ENCODE peak calls at places on chromosomes 16 and 17, in six cellular contexts. P, Y, F, E, N and M are unnamed samples.

GRCh38 chr16:86314402-86315025 is 195.8 kb upstream of the FOXF1 start:
- DNase-seq in F (no peak), N (no peak), E (no peak), P (no peak), Y (no peak), M (no peak)

GRCh38 chr16:56671706-56672105 is 2.1 kb downstream of the MT1H start:
- DNase-seq in F (no peak), P (no peak), E (no peak), Y (no peak), N (no peak), M (no peak)

GRCh38 chr17:66126231-66126630 is 65.7 kb downstream of the CEP112 start:
- DNase-seq in P (no peak), F (no peak), E (no peak), Y (no peak), N (no peak), M (no peak)

GRCh38 chr16:59148312-59148711 is 414.2 kb upstream of the GOT2 start:
- DNase-seq in N (no peak), F (no peak), E (no peak), P (no peak), Y (no peak), M (no peak)

GRCh38 chr16:72927199-72928088 is 120.5 kb downstream of the ZFHX3 start:
- DNase-seq in Y (no peak), N (no peak), E (peak), F (no peak), P (peak), M (peak)

GRCh38 chr16:74309789-74310781 is 13.5 kb downstream of the PSMD7 start:
- DNase-seq in F (peak), Y (peak), E (no peak), N (peak), P (peak), M (peak)

GRCh38 chr17:10286324-10286723 is 86.5 kb downstream of the MYH13 start:
- DNase-seq in P (no peak), Y (no peak), E (no peak), F (no peak), N (no peak), M (no peak)

GRCh38 chr17:79806863-79807720 is 10.2 kb upstream of the CBX8 start:
- DNase-seq in P (no peak), N (peak), E (no peak), Y (no peak), F (no peak), M (no peak)

GRCh38 chr16:88436796-88437195 is 16.3 kb upstream of the ZFPM1 start:
- DNase-seq in F (no peak), N (no peak), P (no peak), E (no peak), Y (no peak), M (no peak)

GRCh38 chr17:77499699-77500435 is 359.1 kb downstream of the SEC14L1 start:
- DNase-seq in P (no peak), F (no peak), E (peak), Y (peak), N (no peak), M (no peak)

GRCh38 chr16:57730771-57731730 is 4.5 kb upstream of the KATNB1 start:
- DNase-seq in P (no peak), E (no peak), F (no peak), Y (no peak), N (no peak), M (no peak)

GRCh38 chr16:85836706-85837582 is 37.4 kb downstream of the COX4I1 start:
- DNase-seq in N (no peak), E (peak), F (no peak), P (no peak), Y (no peak), M (no peak)

GRCh38 chr17:50060951-50061712 is 5.2 kb downstream of the ITGA3 start:
- DNase-seq in N (no peak), P (peak), F (no peak), E (peak), Y (no peak), M (no peak)

GRCh38 chr17:71869293-71869692 is 251.5 kb upstream of the SOX9 start:
- DNase-seq in P (no peak), F (no peak), E (no peak), N (no peak), Y (no peak), M (no peak)

GRCh38 chr17:37701424-37702020 is 43.3 kb downstream of the HNF1B start:
- DNase-seq in N (peak), P (peak), F (no peak), E (peak), Y (peak), M (no peak)

GRCh38 chr17:82936768-82937171 is 96.9 kb upstream of the ZNF750 start:
- DNase-seq in Y (no peak), E (peak), N (no peak), P (no peak), F (no peak), M (no peak)

GRCh38 chr16:50088302-50088701 is 22.5 kb downstream of the HEATR3 start:
- DNase-seq in F (no peak), Y (no peak), N (no peak), E (no peak), P (no peak), M (no peak)

GRCh38 chr16:26195225-26195624 is 503.5 kb downstream of the HS3ST4 start:
- DNase-seq in N (no peak), E (no peak), P (no peak), Y (no peak), F (no peak), M (no peak)

GRCh38 chr17:53032861-53033271 is 789.9 kb upstream of the KIF2B start:
- DNase-seq in P (peak), N (peak), E (peak), F (no peak), Y (no peak), M (peak)

GRCh38 chr16:9980981-9981380 is 201.2 kb downstream of the GRIN2A start:
- DNase-seq in F (no peak), E (no peak), P (no peak), Y (no peak), N (no peak), M (no peak)

GRCh38 chr16:82935781-82936180 is 309.0 kb downstream of the CDH13 start:
- DNase-seq in E (no peak), N (no peak), Y (no peak), F (no peak), P (peak), M (no peak)

GRCh38 chr17:6269474-6269873 is 165.4 kb downstream of the AIPL1 start:
- DNase-seq in Y (peak), N (peak), P (peak), F (no peak), E (no peak), M (no peak)

GRCh38 chr16:77273815-77274214 is 74.6 kb downstream of the SYCE1L start:
- DNase-seq in Y (no peak), E (no peak), N (no peak), F (no peak), P (peak), M (no peak)

GRCh38 chr16:9138731-9139501 is 47.5 kb downstream of the HAPSTR1 start:
- DNase-seq in P (peak), E (peak), F (no peak), N (peak), Y (peak), M (peak)

GRCh38 chr16:2277466-2278271 is 9.7 kb upstream of the RNPS1 start:
- DNase-seq in N (no peak), Y (no peak), E (no peak), F (no peak), P (no peak), M (no peak)

GRCh38 chr16:1980026-1980769 is 1.1 kb downstream of the NOXO1 start:
- DNase-seq in P (no peak), N (peak), Y (no peak), F (no peak), E (no peak), M (peak)

GRCh38 chr17:46012506-46013079 is 13.5 kb downstream of the STH start:
- DNase-seq in Y (no peak), N (no peak), P (no peak), E (no peak), F (no peak), M (no peak)

GRCh38 chr16:58024673-58025350 is 742 bp upstream of the MMP15 start:
- DNase-seq in N (peak), E (peak), F (no peak), Y (no peak), P (no peak), M (peak)

GRCh38 chr17:61619493-61619892 is 28.5 kb upstream of the NACA2 start:
- DNase-seq in N (no peak), Y (no peak), F (no peak), P (peak), E (no peak), M (no peak)

GRCh38 chr16:26705346-26705745 is 361.4 kb upstream of the C16orf82 start:
- DNase-seq in F (no peak), N (no peak), E (no peak), Y (no peak), P (no peak), M (no peak)

GRCh38 chr16:84040823-84041391 is 1.7 kb downstream of the SLC38A8 start:
- DNase-seq in F (no peak), P (no peak), N (no peak), Y (no peak), E (no peak), M (peak)

GRCh38 chr17:59688008-59688407 is 19.2 kb downstream of the PTRH2 start:
- DNase-seq in Y (no peak), P (no peak), E (no peak), F (no peak), N (no peak), M (no peak)

GRCh38 chr16:84182104-84182503 is 4.8 kb downstream of the TAF1C start:
- DNase-seq in N (no peak), Y (no peak), P (no peak), E (no peak), F (no peak), M (no peak)

GRCh38 chr16:71230122-71230845 is at the start of gene HYDIN:
- DNase-seq in E (peak), F (peak), N (peak), P (peak), Y (no peak), M (peak)